ENCODE peak calls at places on chromosomes 3 and 15, in four cellular contexts. N is CD8-positive, alpha-beta T cell; Y is kidney; F is ovary. V is an unnamed sample. For H3K9me3, the result is how much of the 10 kb centered on the place peaks cover.

GRCh38 chr15:91627473-91628309 is 225.8 kb upstream of the SLCO3A1 start:
- DNase-seq in N (no peak), F (peak), Y (no peak), V (no peak)

GRCh38 chr3:156812521-156813335 is 13.4 kb upstream of the LEKR1 start:
- DNase-seq in F (no peak), N (no peak), Y (no peak), V (no peak)

GRCh38 chr3:150242220-150242938 is 165.7 kb upstream of the TSC22D2 start:
- DNase-seq in Y (no peak), F (no peak), N (no peak), V (no peak)

GRCh38 chr3:3600665-3601340 is 198.4 kb upstream of the LRRN1 start:
- DNase-seq in N (no peak), F (no peak), Y (no peak), V (no peak)

GRCh38 chr15:65580287-65580686 is 30.6 kb downstream of the INTS14 start:
- DNase-seq in Y (no peak), F (no peak), N (no peak), V (no peak)

GRCh38 chr3:97901327-97902295 is 70.6 kb downstream of the RIOX2 start:
- DNase-seq in N (no peak), F (no peak), Y (no peak), V (no peak)

GRCh38 chr3:184004483-184004882 is 13.2 kb downstream of the ABCC5 start:
- DNase-seq in F (no peak), Y (no peak), N (no peak), V (no peak)

GRCh38 chr3:99970198-99970597 is 144.1 kb downstream of the FILIP1L start:
- DNase-seq in N (no peak), Y (no peak), F (no peak), V (no peak)

GRCh38 chr3:49976942-49977341 is 37.0 kb downstream of the RBM6 start:
- DNase-seq in F (no peak), Y (no peak), N (no peak), V (no peak)

GRCh38 chr15:52163321-52164190 is 27.6 kb downstream of the GNB5 start:
- DNase-seq in Y (no peak), N (peak), F (no peak), V (no peak)

GRCh38 chr3:143644370-143645089 is 203.7 kb downstream of the SLC9A9 start:
- DNase-seq in F (no peak), N (no peak), Y (no peak), V (no peak)

GRCh38 chr15:78233496-78233895 is 869 bp downstream of the ACSBG1 start:
- DNase-seq in Y (no peak), F (no peak), N (no peak), V (no peak)

GRCh38 chr3:188468196-188468595 is 314.2 kb downstream of the LPP start:
- DNase-seq in F (no peak), N (no peak), Y (no peak), V (no peak)

GRCh38 chr3:12489832-12490231 is 5.6 kb downstream of the TSEN2 start:
- DNase-seq in F (no peak), Y (no peak), N (no peak), V (no peak)

GRCh38 chr3:141482250-141482937 is 4.4 kb upstream of the RASA2 start:
- DNase-seq in Y (no peak), N (no peak), F (no peak), V (no peak)

GRCh38 chr3:62375655-62376054 is 2.3 kb upstream of the FEZF2 start:
- DNase-seq in F (no peak), N (no peak), Y (no peak), V (no peak)
- H3K9me3 ChIP-seq in F (under half), N (under half), Y (under half), V (under half)

GRCh38 chr15:98734472-98735284 is 86.3 kb downstream of the IGF1R start:
- DNase-seq in F (no peak), N (no peak), Y (no peak), V (no peak)
- TF ChIP-seq CTCF in F (no peak), N (no peak), Y (no peak), V (no peak)

GRCh38 chr15:87671289-87671688 is 585.2 kb downstream of the NTRK3 start:
- DNase-seq in Y (no peak), N (no peak), F (no peak), V (no peak)
- H3K9me3 ChIP-seq in Y (under half), N (under half), F (under half), V (under half)

DNA sequence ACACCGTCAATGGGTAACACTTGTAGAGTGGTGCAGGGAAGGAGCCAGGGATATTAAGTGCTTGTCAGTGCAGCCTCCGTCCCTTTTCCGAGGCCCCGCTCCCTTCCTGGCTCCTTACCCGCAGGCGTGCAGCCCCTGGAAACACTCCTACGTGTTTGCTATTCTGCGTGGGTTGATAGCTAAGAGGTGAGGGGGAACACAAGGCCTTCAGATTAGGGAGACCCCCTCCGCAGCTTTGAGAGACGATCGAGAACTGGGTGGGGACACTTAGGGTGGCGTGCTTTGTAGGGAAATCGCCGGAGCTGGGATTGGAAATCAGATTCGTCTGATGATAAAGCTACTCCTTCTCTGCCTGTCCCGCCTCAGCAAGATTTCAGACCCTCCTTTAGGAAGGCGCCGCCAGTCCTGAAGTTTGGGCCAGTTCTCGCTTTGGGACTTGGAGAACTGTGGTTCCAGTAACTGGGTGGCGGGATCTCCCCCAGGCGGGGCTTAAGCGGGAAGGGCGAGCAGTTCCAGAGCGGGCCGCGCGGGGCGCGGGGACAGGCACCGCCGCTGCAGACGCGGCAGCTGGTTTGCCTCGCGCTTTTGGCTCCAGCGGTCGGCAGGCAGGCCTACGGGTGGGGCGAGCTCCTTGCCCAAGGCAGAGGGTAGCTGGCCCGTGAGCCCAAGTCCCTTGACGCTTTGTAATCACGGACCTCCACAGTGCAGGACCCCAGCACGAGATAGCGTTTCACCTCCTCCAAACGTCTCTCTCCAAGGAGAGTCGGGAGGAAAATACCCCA is 8.0 kb upstream of the FAM107A start:
- DNase-seq in F (peak), Y (peak), N (peak), V (peak)
- TF ChIP-seq CTCF in F (peak), Y (peak), N (peak), V (peak)

DNA sequence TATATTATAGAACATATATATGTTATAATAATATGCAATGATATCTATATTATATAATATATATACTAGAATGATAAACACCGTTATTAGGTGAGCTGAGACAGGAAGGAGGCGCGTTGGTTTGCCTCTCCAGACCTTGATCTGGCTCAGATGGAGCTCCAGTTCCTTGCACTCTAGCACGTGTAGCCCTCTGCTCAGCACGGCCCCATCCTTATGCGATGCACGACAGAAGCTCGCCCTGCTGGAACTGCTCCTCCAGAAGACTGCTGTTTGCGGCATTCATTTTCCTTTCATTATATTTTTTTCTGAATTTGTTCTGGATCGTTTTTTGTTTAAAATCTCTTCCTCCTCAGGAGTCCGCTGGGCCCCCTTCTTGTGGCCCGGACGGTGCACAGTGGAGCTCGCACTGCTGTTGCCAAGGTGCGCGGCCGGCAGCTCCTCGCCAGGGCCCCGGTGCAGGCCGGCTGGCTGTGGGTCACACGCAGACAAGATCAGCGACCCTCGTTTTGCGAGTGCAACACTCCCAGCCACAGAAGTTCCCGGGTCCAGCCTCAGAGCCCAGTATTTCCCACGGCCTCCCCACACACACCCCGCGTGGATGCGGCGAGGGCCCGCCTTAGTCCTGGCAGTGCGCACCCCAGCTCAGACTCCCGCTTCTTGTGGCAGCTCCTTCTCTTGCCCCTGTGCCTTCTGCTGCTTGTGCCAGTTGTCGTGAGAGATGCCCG is 112.2 kb downstream of the CHL1 start:
- DNase-seq in N (no peak), F (no peak), Y (peak), V (no peak)
- H3K9me3 ChIP-seq in N (under half), F (under half), Y (under half), V (under half)

GRCh38 chr3:110419096-110419495 is 652.5 kb upstream of the NECTIN3 start:
- DNase-seq in N (no peak), Y (no peak), F (no peak), V (no peak)

GRCh38 chr3:110414851-110415250 is 656.8 kb upstream of the NECTIN3 start:
- DNase-seq in F (no peak), Y (no peak), N (no peak), V (no peak)

GRCh38 chr3:110413807-110414748 is 657.5 kb upstream of the NECTIN3 start:
- DNase-seq in F (peak), N (no peak), Y (no peak), V (no peak)

DNA sequence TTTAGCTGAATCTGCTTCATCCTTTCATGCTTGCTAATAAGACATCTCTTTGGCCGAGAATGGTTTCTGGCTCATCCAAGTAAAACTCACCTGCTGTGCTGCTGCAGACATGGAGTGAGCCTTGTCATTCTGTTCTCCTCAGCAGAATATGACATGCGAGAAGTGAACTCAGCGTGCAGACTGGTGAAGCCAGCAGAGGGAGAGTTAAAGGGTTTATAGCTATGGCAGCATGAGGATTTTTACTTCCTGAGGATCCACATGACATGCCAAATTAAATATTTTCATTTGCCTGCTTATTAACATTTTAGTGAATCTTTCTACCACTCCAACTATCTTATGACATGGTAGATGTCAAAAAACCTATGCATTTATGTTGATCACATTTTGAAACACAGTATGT is 658.3 kb upstream of the NECTIN3 start:
- DNase-seq in Y (no peak), N (no peak), F (no peak), V (no peak)
- TF ChIP-seq CTCF in Y (no peak), N (no peak), F (no peak), V (no peak)

GRCh38 chr15:68354923-68355322 is 77.0 kb downstream of the ITGA11 start:
- DNase-seq in F (no peak), N (no peak), Y (no peak), V (no peak)
- H3K9me3 ChIP-seq in F (under half), N (under half), Y (under half), V (under half)

GRCh38 chr3:151307131-151307530 is 9.5 kb downstream of the GPR87 start:
- DNase-seq in Y (no peak), N (no peak), F (no peak), V (no peak)

GRCh38 chr3:151305778-151306157 is 10.9 kb downstream of the GPR87 start:
- DNase-seq in F (no peak), N (no peak), Y (no peak), V (no peak)

GRCh38 chr3:151306168-151306810 is 10.3 kb downstream of the GPR87 start:
- DNase-seq in N (no peak), F (no peak), Y (no peak), V (no peak)

GRCh38 chr3:151307583-151307982 is 9.0 kb downstream of the GPR87 start:
- DNase-seq in N (no peak), Y (no peak), F (no peak), V (no peak)

DNA sequence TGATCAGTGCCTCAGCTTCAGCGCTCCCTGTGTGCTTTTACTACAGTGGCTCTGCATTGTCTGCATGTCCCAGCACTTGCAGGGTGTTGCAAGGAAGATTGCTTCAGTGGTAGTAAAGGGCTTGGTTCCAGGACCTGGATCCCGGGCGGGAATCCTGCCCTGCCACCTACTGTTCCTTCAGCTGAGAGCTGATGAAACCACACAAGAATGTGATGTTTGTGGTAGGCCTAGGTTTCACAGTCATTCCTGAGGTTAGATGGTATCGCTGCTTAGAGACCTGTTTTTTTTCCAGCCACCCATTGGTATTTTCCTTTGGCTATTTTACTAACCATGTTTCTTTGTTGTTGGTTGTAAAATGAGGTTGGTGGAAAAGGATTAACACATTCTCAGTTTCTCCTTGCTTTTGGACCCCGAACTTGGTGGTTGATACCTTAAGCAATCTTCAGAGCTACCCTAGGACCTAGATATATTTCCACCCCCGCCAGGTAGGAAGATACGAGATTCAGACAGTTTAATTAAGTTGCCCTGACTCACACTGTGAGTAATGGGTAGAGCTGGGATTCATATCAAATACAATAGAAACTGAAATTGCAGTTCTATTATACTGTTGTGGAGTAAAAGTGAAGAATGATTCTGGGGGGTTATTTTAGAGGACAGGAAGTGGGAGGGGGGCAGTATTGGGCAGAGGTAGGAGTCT is 11.4 kb downstream of the GPR87 start:
- DNase-seq in Y (peak), N (no peak), F (no peak), V (no peak)
- TF ChIP-seq CTCF in Y (no peak), N (no peak), F (no peak), V (no peak)

V was measured in CD4-positive, alpha-beta T cell.